ENCODE peak calls at places on chromosomes 5 and 9, in seven cellular contexts. H, D, U, S, M, K and A are unnamed samples.
A peak's percentile ranks its signal among the peaks of the same experiment; 100 is the strongest.

GRCh38 chr9:4774209-4774608 is 18.5 kb upstream of the RCL1 start:
- DNase-seq in H (no peak), D (no peak), U (no peak), S (no peak), M (no peak), K (no peak), A (no peak)

GRCh38 chr5:886051-886450 is 6.5 kb downstream of the BRD9 start:
- DNase-seq in H (no peak), D (no peak), U (no peak), S (no peak), M (no peak), K (no peak), A (no peak)

GRCh38 chr5:141640051-141640415 is 3.2 kb downstream of the RELL2 start:
- DNase-seq in H (no peak), D (no peak), U (no peak), S (no peak), M (no peak), K (no peak), A (no peak)

GRCh38 chr9:117487555-117488175 is 72.8 kb upstream of the ASTN2 start:
- DNase-seq in H (peak; percentile 14), D (peak; percentile 11), U (peak; percentile 92), S (peak; percentile 40), M (peak; percentile 87), K (peak; percentile 89), A (no peak)

GRCh38 chr5:134394932-134395331 is 16.7 kb downstream of the CDKN2AIPNL start:
- DNase-seq in H (no peak), D (no peak), U (peak; percentile 62), S (no peak), M (peak; percentile 20), K (peak; percentile 18), A (no peak)

GRCh38 chr9:97710356-97711222 is 13.4 kb upstream of the XPA start:
- DNase-seq in H (no peak), D (peak; percentile 73), U (no peak), S (peak; percentile 70), M (peak; percentile 82), K (peak; percentile 87), A (peak; percentile 21)

GRCh38 chr5:112005533-112005926 is 248.5 kb upstream of the NREP start:
- DNase-seq in H (no peak), D (no peak), U (no peak), S (peak; percentile 40), M (no peak), K (no peak), A (no peak)

GRCh38 chr5:6949230-6949629 is 236.0 kb downstream of the TENT4A start:
- DNase-seq in H (no peak), D (no peak), U (no peak), S (no peak), M (no peak), K (no peak), A (no peak)

GRCh38 chr5:119273391-119273839 is 82.4 kb upstream of the TNFAIP8 start:
- DNase-seq in H (no peak), D (no peak), U (no peak), S (no peak), M (no peak), K (no peak), A (no peak)

GRCh38 chr5:175689147-175689991 is 31.5 kb downstream of the HRH2 start:
- DNase-seq in H (peak; percentile 27), D (no peak), U (peak; percentile 90), S (no peak), M (no peak), K (no peak), A (no peak)